ENCODE peak calls at places on chromosomes 16 and 17, in ten cellular contexts. G is neural progenitor cell; E is KBM-7; Q is stimulated activated CD8-positive, alpha-beta memory T cell treated with anti-CD3 and anti-CD28 coated beads, Interleukin-2, amount 100 ng/mL, for 1 hour; S is BJ; C is A549; L is stimulated activated CD4-positive, alpha-beta T cell treated with anti-CD3 and anti-CD28 coated beads, Interleukin-15, amount 100 ng/mL, for 48 hours; Z is NCI-H2107; H is BE2C; X is mesendoderm. N is an unnamed sample.
A peak's percentile ranks its signal among the peaks of the same experiment; 100 is the strongest.

GRCh38 chr17:6752068-6752909 is 3.6 kb upstream of the XAF1 start:
- DNase-seq in X (peak; percentile 36), E (peak; percentile 81), G (no peak), H (no peak), C (no peak), L (no peak), S (peak; percentile 100), Z (no peak), Q (no peak), N (no peak)

GRCh38 chr16:81164958-81165357 is 68.8 kb upstream of the GCSH start:
- DNase-seq in Q (no peak), C (no peak), Z (no peak), L (no peak), G (no peak), X (no peak), E (no peak), H (no peak), S (no peak), N (no peak)

GRCh38 chr16:4404247-4404966 is 12.0 kb downstream of the CORO7 start:
- DNase-seq in H (peak; percentile 87), Q (no peak), X (peak; percentile 89), L (no peak), Z (no peak), G (peak; percentile 85), C (peak; percentile 77), S (no peak), E (peak; percentile 70), N (no peak)

GRCh38 chr17:10616502-10617119 is 40.5 kb downstream of the MYH3 start:
- DNase-seq in S (no peak), X (peak; percentile 93), C (peak; percentile 85), E (peak; percentile 78), Z (no peak), G (peak; percentile 88), H (peak; percentile 71), L (peak; percentile 65), Q (peak; percentile 26), N (peak; percentile 30)

GRCh38 chr17:73274490-73274889 is 12.8 kb upstream of the CPSF4L start:
- DNase-seq in X (no peak), G (no peak), L (no peak), Z (no peak), C (no peak), H (no peak), E (no peak), Q (no peak), S (no peak), N (no peak)

GRCh38 chr16:4293822-4294457 is 21.1 kb upstream of the TFAP4 start:
- DNase-seq in Z (peak; percentile 51), L (no peak), G (peak; percentile 88), E (no peak), X (peak; percentile 95), S (no peak), H (peak; percentile 85), C (peak; percentile 70), Q (no peak), N (no peak)

GRCh38 chr16:8863594-8864424 is 5.0 kb downstream of the CARHSP1 start:
- DNase-seq in L (no peak), X (peak; percentile 84), H (peak; percentile 57), E (peak; percentile 32), G (peak; percentile 23), Z (no peak), C (peak; percentile 83), S (no peak), Q (no peak), N (no peak)

GRCh38 chr17:37802712-37803416 is 58.0 kb upstream of the HNF1B start:
- DNase-seq in S (peak; percentile 39), C (no peak), Z (no peak), H (peak; percentile 29), Q (no peak), L (no peak), E (no peak), X (no peak), G (no peak), N (no peak)

GRCh38 chr16:88352261-88353200 is 30.2 kb upstream of the ZNF469 start:
- DNase-seq in G (no peak), Z (no peak), X (no peak), E (no peak), S (no peak), Q (no peak), L (no peak), H (no peak), C (no peak), N (no peak)

N was measured in GM12864.